ENCODE peak calls at places on chromosomes 16 and 17, in four cellular contexts. W is CD4-positive, alpha-beta T cell; B is foreskin melanocyte; Y is neural progenitor cell. H is an unnamed sample.

GRCh38 chr16:88700636-88701482 is 5.3 kb downstream of the RNF166 start:
- DNase-seq in W (peak), B (peak), Y (no peak), H (no peak)

GRCh38 chr16:55495616-55496289 is 13.1 kb upstream of the LPCAT2 start:
- DNase-seq in W (no peak), B (no peak), Y (no peak), H (no peak)

GRCh38 chr16:81237942-81238295 is 570 bp upstream of the BCO1 start:
- DNase-seq in W (no peak), B (no peak), Y (peak), H (no peak)

GRCh38 chr16:69726313-69727060 is at the start of gene NQO1:
- DNase-seq in W (peak), B (peak), Y (peak), H (peak)

GRCh38 chr17:27977751-27978688 is 64.5 kb upstream of the NLK start:
- DNase-seq in W (no peak), B (no peak), Y (no peak), H (no peak)

GRCh38 chr17:6482105-6482455 is 37.8 kb downstream of the PIMREG start:
- DNase-seq in W (no peak), B (no peak), Y (no peak), H (no peak)

GRCh38 chr17:7217113-7217987 is 2.3 kb downstream of the DLG4 start:
- DNase-seq in W (no peak), B (peak), Y (peak), H (peak)

GRCh38 chr16:74298104-74298503 is 1.5 kb downstream of the PSMD7 start:
- DNase-seq in W (no peak), B (no peak), Y (no peak), H (no peak)

GRCh38 chr17:42928714-42929496 is 28.3 kb downstream of the G6PC1 start:
- DNase-seq in W (no peak), B (peak), Y (peak), H (peak)